ENCODE peak calls at places on chromosomes 2 and 18, in nine cellular contexts. R is posterior cingulate gyrus; B is HFFc6; I is GM12892; T is heart left ventricle; F is activated CD4-positive, alpha-beta T cell treated with anti-CD3 and anti-CD28 coated beads, Interleukin-2, amount 50 U/mL, for 1 hour; L is omental fat pad; C is effector memory CD8-positive, alpha-beta T cell; V is transverse colon. O is an unnamed sample.

GRCh38 chr2:197013098-197013497 is 86.6 kb upstream of the PGAP1 start:
- DNase-seq in F (no peak), B (no peak), T (no peak), C (no peak), V (no peak), I (no peak), L (no peak), R (no peak), O (no peak)

GRCh38 chr2:101638156-101638809 is 59.2 kb upstream of the MAP4K4 start:
- DNase-seq in L (no peak), B (no peak), C (no peak), I (no peak), R (peak; percentile 28), T (no peak), V (no peak), F (no peak), O (no peak)

GRCh38 chr2:113224647-113225046 is 50.9 kb downstream of the PSD4 start:
- DNase-seq in L (no peak), R (no peak), B (no peak), I (no peak), V (no peak), T (no peak), C (no peak), F (no peak), O (no peak)

GRCh38 chr2:197515798-197516761 is at the start of gene MOB4:
- DNase-seq in V (peak; percentile 96), C (peak; percentile 96), I (peak; percentile 88), F (peak; percentile 92), R (peak; percentile 99), T (peak; percentile 96), L (peak; percentile 78), B (peak; percentile 92), O (peak; percentile 91)

GRCh38 chr2:238370482-238371372 is 50.4 kb downstream of the TRAF3IP1 start:
- DNase-seq in L (peak; percentile 45), C (peak; percentile 48), F (peak; percentile 34), V (peak; percentile 67), I (no peak), B (peak; percentile 50), R (peak; percentile 82), T (peak; percentile 50), O (no peak)

GRCh38 chr2:56100791-56101312 is 82.9 kb upstream of the CCDC85A start:
- DNase-seq in R (no peak), I (no peak), T (no peak), C (no peak), V (no peak), F (no peak), L (no peak), B (no peak), O (no peak)

GRCh38 chr2:188369365-188369764 is 77.7 kb downstream of the GULP1 start:
- DNase-seq in R (no peak), T (peak; percentile 26), I (no peak), C (no peak), F (no peak), L (no peak), V (peak; percentile 23), B (peak; percentile 57), O (peak; percentile 52)

GRCh38 chr2:171334171-171334570 is 99.6 kb downstream of the METTL8 start:
- DNase-seq in T (no peak), I (no peak), C (no peak), R (no peak), B (no peak), L (no peak), V (no peak), F (no peak), O (no peak)

GRCh38 chr18:62450546-62451395 is 72.1 kb upstream of the ZCCHC2 start:
- DNase-seq in V (no peak), I (no peak), F (no peak), L (peak; percentile 54), T (peak; percentile 74), R (no peak), B (peak; percentile 86), C (no peak), O (peak; percentile 13)

GRCh38 chr2:67259581-67260347 is 137.4 kb upstream of the ETAA1 start:
- DNase-seq in I (no peak), F (no peak), B (peak; percentile 93), T (peak; percentile 43), V (peak; percentile 22), L (no peak), R (no peak), C (no peak), O (no peak)

GRCh38 chr2:171762879-171763573 is 75.8 kb downstream of the DYNC1I2 start:
- DNase-seq in V (no peak), R (no peak), C (no peak), T (no peak), F (no peak), L (no peak), I (no peak), B (no peak), O (no peak)

GRCh38 chr18:7452331-7452730 is 114.8 kb upstream of the PTPRM start:
- DNase-seq in C (no peak), T (no peak), B (peak; percentile 22), I (no peak), V (no peak), L (no peak), R (no peak), F (no peak), O (peak; percentile 24)

GRCh38 chr2:224987733-224988132 is 54.5 kb downstream of the DOCK10 start:
- DNase-seq in F (no peak), T (no peak), I (no peak), C (no peak), R (no peak), V (no peak), L (no peak), B (peak; percentile 34), O (no peak)

GRCh38 chr2:128341621-128342020 is 23.0 kb upstream of the HS6ST1 start:
- DNase-seq in R (no peak), V (no peak), F (no peak), I (no peak), L (no peak), T (no peak), C (no peak), B (no peak), O (no peak)

GRCh38 chr2:71682341-71682740 is 229.0 kb downstream of the DYSF start:
- DNase-seq in B (no peak), I (no peak), L (no peak), T (peak; percentile 10), C (no peak), R (peak; percentile 37), V (no peak), F (no peak), O (no peak)

GRCh38 chr18:48674198-48674721 is 135.4 kb downstream of the CTIF start:
- DNase-seq in F (no peak), T (peak; percentile 83), I (no peak), R (no peak), L (no peak), V (peak; percentile 62), C (no peak), B (peak; percentile 29), O (no peak)

GRCh38 chr2:218897394-218898108 is 16.9 kb downstream of the WNT10A start:
- DNase-seq in C (no peak), I (no peak), B (no peak), R (no peak), T (no peak), V (no peak), F (no peak), L (no peak), O (no peak)

GRCh38 chr2:39227628-39228412 is 15.9 kb downstream of the CDKL4 start:
- DNase-seq in B (peak; percentile 60), R (peak; percentile 93), L (peak; percentile 32), C (peak; percentile 73), V (peak; percentile 84), F (peak; percentile 83), T (peak; percentile 81), I (peak; percentile 31), O (peak; percentile 46)

GRCh38 chr2:223460774-223461211 is 141.4 kb downstream of the SCG2 start:
- DNase-seq in V (no peak), B (peak; percentile 68), C (no peak), T (no peak), I (no peak), F (no peak), R (no peak), L (no peak), O (peak; percentile 51)

GRCh38 chr2:112760149-112760548 is 4.3 kb downstream of the CKAP2L start:
- DNase-seq in I (no peak), L (no peak), C (no peak), F (no peak), B (no peak), T (no peak), V (no peak), R (no peak), O (no peak)

GRCh38 chr2:231449503-231450054 is 14.7 kb downstream of the NCL start:
- DNase-seq in I (no peak), R (no peak), V (no peak), L (no peak), F (no peak), B (no peak), T (no peak), C (no peak), O (no peak)

GRCh38 chr2:201852878-201853415 is 46.6 kb downstream of the CDK15 start:
- DNase-seq in F (no peak), R (no peak), B (no peak), T (no peak), I (no peak), V (no peak), L (no peak), C (no peak), O (no peak)

GRCh38 chr18:75874401-75875093 is 447.0 kb upstream of the SMIM21 start:
- DNase-seq in C (no peak), I (no peak), V (no peak), R (no peak), L (no peak), B (no peak), F (no peak), T (no peak), O (no peak)

GRCh38 chr2:217103752-217104540 is 244.1 kb upstream of the TNP1 start:
- DNase-seq in I (no peak), V (no peak), F (no peak), L (no peak), B (peak; percentile 48), T (no peak), R (no peak), C (no peak), O (no peak)

GRCh38 chr2:214378455-214379103 is 32.3 kb upstream of the VWC2L start:
- DNase-seq in C (no peak), V (no peak), R (no peak), B (no peak), F (no peak), T (no peak), L (no peak), I (no peak), O (no peak)

GRCh38 chr18:6484659-6485058 is 69.9 kb upstream of the L3MBTL4 start:
- DNase-seq in L (no peak), I (no peak), B (no peak), V (no peak), T (no peak), R (no peak), C (no peak), F (no peak), O (peak; percentile 15)

GRCh38 chr18:48874233-48874632 is 76.5 kb downstream of the SMAD7 start:
- DNase-seq in L (no peak), V (no peak), R (peak; percentile 31), T (no peak), F (no peak), B (no peak), C (no peak), I (no peak), O (no peak)

GRCh38 chr2:174722942-174723598 is 41.2 kb downstream of the CHRNA1 start:
- DNase-seq in I (no peak), R (no peak), T (no peak), V (no peak), B (no peak), C (no peak), F (no peak), L (no peak), O (no peak)

GRCh38 chr2:209471037-209471436 is 47.2 kb downstream of the MAP2 start:
- DNase-seq in C (no peak), F (no peak), B (peak; percentile 13), R (no peak), L (no peak), V (no peak), T (no peak), I (no peak), O (no peak)

GRCh38 chr2:102634831-102635241 is 15.5 kb downstream of the SLC9A2 start:
- DNase-seq in R (no peak), T (no peak), B (no peak), I (no peak), C (no peak), F (no peak), L (no peak), V (no peak), O (no peak)

GRCh38 chr18:59109375-59109774 is 30.3 kb upstream of the SEC11C start:
- DNase-seq in V (no peak), F (no peak), R (no peak), B (no peak), I (no peak), T (no peak), C (no peak), L (no peak), O (no peak)